ENCODE peak calls at places on chromosomes 2 and 18, in four cellular contexts. One of them, this sample, is unnamed.

GRCh38 chr2:172435608-172435911 is 8.2 kb downstream of the ITGA6 start:
- DNase-seq in A549: no peak
- DNase-seq in HepG2: no peak
- DNase-seq in K562: no peak
- DNase-seq in this sample: no peak

GRCh38 chr2:8984855-8985254 is 18.6 kb downstream of the MBOAT2 start:
- DNase-seq in HepG2: no peak
- DNase-seq in K562: peak
- DNase-seq in A549: no peak
- DNase-seq in this sample: no peak

GRCh38 chr18:55251186-55251995 is 292.1 kb upstream of the CCDC68 start:
- DNase-seq in HepG2: no peak
- DNase-seq in A549: no peak
- DNase-seq in K562: no peak
- DNase-seq in this sample: peak

GRCh38 chr2:23642516-23642915 is 257.5 kb downstream of the KLHL29 start:
- DNase-seq in K562: no peak
- DNase-seq in HepG2: no peak
- DNase-seq in A549: no peak
- DNase-seq in this sample: no peak

GRCh38 chr2:146143971-146144370 is 1624.1 kb upstream of the ZEB2 start:
- DNase-seq in A549: no peak
- DNase-seq in K562: no peak
- DNase-seq in HepG2: no peak
- DNase-seq in this sample: peak

GRCh38 chr2:226426292-226426736 is 373.3 kb downstream of the IRS1 start:
- DNase-seq in HepG2: peak
- DNase-seq in K562: no peak
- DNase-seq in A549: no peak
- DNase-seq in this sample: peak

GRCh38 chr18:26133652-26134051 is at the start of gene PSMA8:
- DNase-seq in K562: no peak
- DNase-seq in A549: no peak
- DNase-seq in HepG2: no peak
- DNase-seq in this sample: no peak

GRCh38 chr2:60479226-60480088 is 74.0 kb downstream of the BCL11A start:
- DNase-seq in A549: no peak
- DNase-seq in K562: no peak
- DNase-seq in HepG2: no peak
- DNase-seq in this sample: no peak

GRCh38 chr2:134261398-134262131 is 7.7 kb downstream of the MGAT5 start:
- DNase-seq in HepG2: no peak
- DNase-seq in K562: no peak
- DNase-seq in A549: no peak
- DNase-seq in this sample: no peak

GRCh38 chr2:127083819-127084503 is 23.0 kb downstream of the BIN1 start:
- DNase-seq in HepG2: no peak
- DNase-seq in K562: no peak
- DNase-seq in A549: no peak
- DNase-seq in this sample: peak

GRCh38 chr2:197657562-197657961 is 17.8 kb downstream of the RFTN2 start:
- DNase-seq in HepG2: no peak
- DNase-seq in A549: no peak
- DNase-seq in K562: no peak
- DNase-seq in this sample: no peak

GRCh38 chr2:44582363-44583008 is 220.7 kb downstream of the CAMKMT start:
- DNase-seq in A549: no peak
- DNase-seq in HepG2: no peak
- DNase-seq in K562: no peak
- DNase-seq in this sample: peak

GRCh38 chr2:37569986-37570688 is 101.3 kb downstream of the CDC42EP3 start:
- DNase-seq in HepG2: peak
- DNase-seq in K562: no peak
- DNase-seq in A549: no peak
- DNase-seq in this sample: peak

GRCh38 chr18:7741640-7742039 is 174.5 kb downstream of the PTPRM start:
- DNase-seq in HepG2: no peak
- DNase-seq in K562: no peak
- DNase-seq in A549: no peak
- DNase-seq in this sample: no peak

GRCh38 chr2:237697586-237698337 is 70.4 kb downstream of the LRRFIP1 start:
- DNase-seq in HepG2: no peak
- DNase-seq in K562: no peak
- DNase-seq in A549: no peak
- DNase-seq in this sample: no peak

GRCh38 chr2:65598240-65598639 is 165.8 kb upstream of the SPRED2 start:
- DNase-seq in A549: no peak
- DNase-seq in HepG2: no peak
- DNase-seq in K562: no peak
- DNase-seq in this sample: no peak

GRCh38 chr2:98708396-98709186 is 22.3 kb downstream of the MGAT4A start:
- DNase-seq in K562: no peak
- DNase-seq in HepG2: no peak
- DNase-seq in A549: no peak
- DNase-seq in this sample: no peak

GRCh38 chr2:1721706-1722483 is 22.4 kb downstream of the PXDN start:
- DNase-seq in HepG2: no peak
- DNase-seq in K562: no peak
- DNase-seq in A549: no peak
- DNase-seq in this sample: peak

GRCh38 chr2:230900336-230900995 is 24.6 kb downstream of the GPR55 start:
- DNase-seq in HepG2: no peak
- DNase-seq in A549: no peak
- DNase-seq in K562: no peak
- DNase-seq in this sample: no peak

DNA sequence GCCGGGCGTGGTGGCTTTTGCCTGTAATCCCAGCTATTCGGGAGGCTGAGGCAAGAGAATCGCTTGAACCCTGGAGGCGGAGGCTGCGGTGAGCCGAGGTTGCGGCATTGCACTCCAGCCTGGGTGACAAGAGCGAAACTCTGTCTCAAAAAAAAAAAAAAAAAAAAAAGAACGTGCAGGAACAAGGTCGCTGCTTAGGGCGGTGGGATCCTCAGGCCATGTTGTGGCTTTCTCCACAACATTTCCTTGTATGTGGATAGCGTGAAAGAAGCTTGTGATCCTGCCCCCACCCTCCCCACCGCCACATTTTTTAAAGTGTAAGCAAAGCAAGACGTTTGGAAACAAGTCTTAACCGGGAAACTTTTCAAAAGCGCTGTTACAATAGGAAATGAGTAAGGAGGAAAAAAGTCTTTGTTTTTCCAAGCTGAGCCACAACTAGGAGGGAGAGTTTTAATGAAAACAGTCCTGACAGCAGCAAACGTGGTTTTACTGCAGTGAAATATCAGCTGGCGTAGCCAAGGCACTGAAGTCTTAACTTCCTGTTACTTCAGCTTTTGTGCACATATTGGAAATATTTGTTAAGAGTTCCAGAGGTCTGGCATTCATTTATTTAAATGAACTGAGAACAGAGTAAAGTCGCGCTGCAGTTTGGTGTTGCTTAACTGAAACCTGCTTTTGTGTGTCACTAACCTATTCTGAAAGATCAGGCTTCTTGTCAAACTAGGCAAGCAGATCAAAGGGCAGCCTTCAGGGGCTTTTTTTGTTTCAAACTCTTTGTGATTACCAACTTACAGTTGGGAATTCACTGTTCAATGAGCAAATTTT is 3.8 kb downstream of the TGIF1 start:
- DNase-seq in A549: no peak
- DNase-seq in HepG2: peak
- DNase-seq in K562: peak
- DNase-seq in this sample: peak
- TF ChIP-seq MAZ in A549: no peak
- TF ChIP-seq MAZ in HepG2: no peak
- TF ChIP-seq MAZ in K562: no peak
- TF ChIP-seq MAZ in this sample: peak

DNA sequence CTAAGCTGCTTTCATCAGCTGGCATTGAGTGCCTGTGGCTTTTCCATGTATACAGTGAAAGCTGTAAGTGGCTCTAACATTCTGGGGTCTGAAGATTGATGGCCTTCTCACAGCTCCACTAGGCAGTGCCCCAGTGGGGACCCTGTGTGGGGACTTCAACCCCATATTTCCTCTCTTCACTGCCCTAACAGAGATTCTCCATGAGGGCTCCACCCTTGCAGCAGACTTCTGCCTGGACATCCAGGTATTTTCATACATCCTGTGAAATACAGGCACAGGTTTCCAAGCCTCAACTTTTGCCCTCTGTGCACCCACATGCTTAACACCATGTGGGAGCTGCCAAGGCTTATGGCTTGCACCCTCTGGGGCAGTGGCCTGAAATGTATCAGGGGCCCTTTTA is 188.2 kb upstream of the SYT4 start:
- DNase-seq in HepG2: no peak
- DNase-seq in K562: no peak
- DNase-seq in A549: no peak
- DNase-seq in this sample: no peak
- TF ChIP-seq RAD21 in HepG2: no peak
- TF ChIP-seq RAD21 in K562: no peak
- TF ChIP-seq RAD21 in A549: no peak
- TF ChIP-seq RAD21 in this sample: no peak

DNA sequence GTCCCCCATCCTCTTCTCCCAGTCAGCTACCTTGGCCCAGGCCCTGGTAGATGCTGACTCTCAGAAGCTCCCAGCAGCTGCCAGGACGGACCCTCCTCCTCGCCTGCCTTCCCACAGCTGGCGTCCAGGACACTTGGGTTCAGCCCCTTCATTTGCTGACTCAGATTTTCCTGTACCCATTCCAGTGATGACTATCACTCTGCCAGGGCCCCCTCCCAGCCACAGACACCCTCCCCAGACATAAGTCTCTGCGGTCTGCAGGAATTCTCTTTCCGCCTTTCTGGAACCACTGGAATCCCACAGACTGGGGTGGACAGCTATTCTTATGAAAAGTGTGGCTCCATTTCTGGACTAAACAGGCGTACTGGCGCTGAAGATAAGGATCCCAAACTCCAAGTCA is 260.3 kb upstream of the EPAS1 start:
- DNase-seq in A549: no peak
- DNase-seq in K562: no peak
- DNase-seq in HepG2: no peak
- DNase-seq in this sample: peak
- TF ChIP-seq MAZ in A549: no peak
- TF ChIP-seq MAZ in K562: no peak
- TF ChIP-seq MAZ in HepG2: no peak
- TF ChIP-seq MAZ in this sample: no peak

GRCh38 chr2:109482371-109482841 is 131.4 kb downstream of the SEPTIN10 start:
- DNase-seq in HepG2: no peak
- DNase-seq in A549: no peak
- DNase-seq in K562: peak
- DNase-seq in this sample: no peak
- TF ChIP-seq RAD21 in HepG2: no peak
- TF ChIP-seq RAD21 in A549: no peak
- TF ChIP-seq RAD21 in K562: no peak
- TF ChIP-seq RAD21 in this sample: no peak